ENCODE peak calls at places on chromosome 10, in seven cellular contexts. H is cardiac fibroblast, Y is fibroblast of the aortic adventitia, G is dorsolateral prefrontal cortex, A is GM13977, N is heart left ventricle, Q is GM06990. B is an unnamed sample.

GRCh38 chr10:15451137-15452094 is 80.3 kb upstream of the FAM171A1 start:
- DNase-seq in H (no peak), Y (no peak), G (no peak), A (no peak), N (no peak), Q (no peak), B (no peak)

GRCh38 chr10:84348860-84349259 is 20.5 kb downstream of the CCSER2 start:
- DNase-seq in H (peak; percentile 74), Y (peak; percentile 89), G (no peak), A (no peak), N (no peak), Q (no peak), B (peak; percentile 71)

GRCh38 chr10:58645762-58646161 is 133.1 kb downstream of the BICC1 start:
- DNase-seq in H (peak; percentile 68), Y (peak; percentile 75), G (no peak), A (no peak), N (no peak), Q (no peak), B (no peak)

GRCh38 chr10:77857272-77857671 is 69.3 kb downstream of the DLG5 start:
- DNase-seq in H (no peak), Y (no peak), G (no peak), A (no peak), N (no peak), Q (no peak), B (no peak)

GRCh38 chr10:112539340-112539739 is 92.3 kb downstream of the VTI1A start:
- DNase-seq in H (no peak), Y (no peak), G (no peak), A (no peak), N (no peak), Q (no peak), B (no peak)

GRCh38 chr10:24533981-24534380 is 189.7 kb downstream of the ARHGAP21 start:
- DNase-seq in H (no peak), Y (no peak), G (no peak), A (no peak), N (no peak), Q (no peak), B (no peak)

GRCh38 chr10:122140477-122140902 is 130.6 kb upstream of the BTBD16 start:
- DNase-seq in H (peak; percentile 66), Y (peak; percentile 68), G (no peak), A (no peak), N (no peak), Q (no peak), B (peak; percentile 35)

GRCh38 chr10:76547352-76547972 is 1090.1 kb downstream of the KCNMA1 start:
- DNase-seq in H (peak; percentile 84), Y (peak; percentile 89), G (peak; percentile 83), A (peak; percentile 47), N (no peak), Q (peak; percentile 20), B (peak; percentile 72)

GRCh38 chr10:103890194-103890658 is 27.8 kb downstream of the STN1 start:
- DNase-seq in H (no peak), Y (no peak), G (no peak), A (no peak), N (no peak), Q (no peak), B (peak; percentile 26)

GRCh38 chr10:28326516-28327493 is 23.9 kb upstream of the MPP7 start:
- DNase-seq in H (peak; percentile 39), Y (peak; percentile 59), G (no peak), A (no peak), N (no peak), Q (no peak), B (peak; percentile 6)

GRCh38 chr10:119723161-119723560 is 2.7 kb upstream of the INPP5F start:
- DNase-seq in H (no peak), Y (no peak), G (no peak), A (no peak), N (no peak), Q (no peak), B (no peak)

GRCh38 chr10:9198611-9199010 is 1144.1 kb downstream of the GATA3 start:
- DNase-seq in H (peak; percentile 5), Y (peak; percentile 23), G (no peak), A (no peak), N (no peak), Q (no peak), B (peak; percentile 49)

GRCh38 chr10:118692911-118693310 is 61.9 kb downstream of the CACUL1 start:
- DNase-seq in H (peak; percentile 83), Y (peak; percentile 94), G (no peak), A (no peak), N (no peak), Q (no peak), B (peak; percentile 90)

GRCh38 chr10:51832652-51833383 is 133.4 kb upstream of the CSTF2T start:
- DNase-seq in H (peak; percentile 74), Y (peak; percentile 68), G (no peak), A (no peak), N (no peak), Q (no peak), B (peak; percentile 19)

GRCh38 chr10:6138456-6138855 is 49.6 kb downstream of the RBM17 start:
- DNase-seq in H (no peak), Y (no peak), G (no peak), A (no peak), N (no peak), Q (no peak), B (no peak)

GRCh38 chr10:6135589-6136168 is 46.8 kb downstream of the RBM17 start:
- DNase-seq in H (no peak), Y (no peak), G (no peak), A (no peak), N (no peak), Q (no peak), B (no peak)

GRCh38 chr10:6135039-6135438 is 46.2 kb downstream of the RBM17 start:
- DNase-seq in H (no peak), Y (no peak), G (no peak), A (peak; percentile 62), N (no peak), Q (no peak), B (no peak)

GRCh38 chr10:6134099-6134880 is 45.5 kb downstream of the RBM17 start:
- DNase-seq in H (no peak), Y (no peak), G (no peak), A (no peak), N (no peak), Q (no peak), B (no peak)

GRCh38 chr10:6136215-6137201 is 47.7 kb downstream of the RBM17 start:
- DNase-seq in H (peak; percentile 46), Y (peak; percentile 80), G (no peak), A (peak; percentile 81), N (no peak), Q (peak; percentile 72), B (peak; percentile 85)
- TF ChIP-seq CTCF in H (no peak), Y (no peak), G (no peak), A (no peak), N (no peak), Q (peak; percentile 31), B (no peak)

DNA sequence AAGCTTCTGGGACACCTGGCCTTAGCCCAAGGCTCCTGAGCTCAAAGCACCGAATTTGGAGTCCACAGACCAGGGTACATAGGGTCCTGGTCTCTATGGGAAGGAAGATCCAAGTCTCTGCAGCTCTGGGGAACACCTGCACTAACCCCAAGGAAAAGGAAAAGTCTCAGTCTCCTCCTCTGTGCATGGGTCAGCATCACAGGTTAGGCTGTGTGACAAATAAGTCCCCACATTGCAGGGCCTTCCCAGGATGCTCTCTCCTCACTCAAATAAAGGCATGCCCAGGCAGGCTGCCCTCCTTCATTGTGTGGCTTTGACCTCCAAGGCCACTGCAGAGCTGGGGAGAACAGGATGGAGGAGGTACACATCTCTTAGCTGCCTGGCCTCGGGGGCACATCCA is 121.0 kb upstream of the ZMIZ1 start:
- DNase-seq in H (no peak), Y (no peak), G (no peak), A (no peak), N (no peak), Q (no peak), B (no peak)
- TF ChIP-seq CTCF in H (no peak), Y (no peak), G (no peak), A (no peak), N (no peak), Q (no peak), B (no peak)

GRCh38 chr10:96034625-96035024 is 8.8 kb upstream of the CCNJ start:
- DNase-seq in H (no peak), Y (no peak), G (no peak), A (no peak), N (no peak), Q (no peak), B (no peak)

GRCh38 chr10:96043895-96044580 is 655 bp downstream of the CCNJ start:
- DNase-seq in H (peak; percentile 38), Y (peak; percentile 31), G (peak; percentile 13), A (peak; percentile 81), N (peak; percentile 73), Q (peak; percentile 74), B (peak; percentile 30)

GRCh38 chr10:96041146-96041545 is 2.2 kb upstream of the CCNJ start:
- DNase-seq in H (no peak), Y (no peak), G (no peak), A (no peak), N (no peak), Q (no peak), B (no peak)

GRCh38 chr10:96043157-96043894 is at the start of gene CCNJ:
- DNase-seq in H (peak; percentile 91), Y (peak; percentile 85), G (peak; percentile 83), A (peak; percentile 98), N (peak; percentile 94), Q (peak; percentile 90), B (peak; percentile 80)

DNA sequence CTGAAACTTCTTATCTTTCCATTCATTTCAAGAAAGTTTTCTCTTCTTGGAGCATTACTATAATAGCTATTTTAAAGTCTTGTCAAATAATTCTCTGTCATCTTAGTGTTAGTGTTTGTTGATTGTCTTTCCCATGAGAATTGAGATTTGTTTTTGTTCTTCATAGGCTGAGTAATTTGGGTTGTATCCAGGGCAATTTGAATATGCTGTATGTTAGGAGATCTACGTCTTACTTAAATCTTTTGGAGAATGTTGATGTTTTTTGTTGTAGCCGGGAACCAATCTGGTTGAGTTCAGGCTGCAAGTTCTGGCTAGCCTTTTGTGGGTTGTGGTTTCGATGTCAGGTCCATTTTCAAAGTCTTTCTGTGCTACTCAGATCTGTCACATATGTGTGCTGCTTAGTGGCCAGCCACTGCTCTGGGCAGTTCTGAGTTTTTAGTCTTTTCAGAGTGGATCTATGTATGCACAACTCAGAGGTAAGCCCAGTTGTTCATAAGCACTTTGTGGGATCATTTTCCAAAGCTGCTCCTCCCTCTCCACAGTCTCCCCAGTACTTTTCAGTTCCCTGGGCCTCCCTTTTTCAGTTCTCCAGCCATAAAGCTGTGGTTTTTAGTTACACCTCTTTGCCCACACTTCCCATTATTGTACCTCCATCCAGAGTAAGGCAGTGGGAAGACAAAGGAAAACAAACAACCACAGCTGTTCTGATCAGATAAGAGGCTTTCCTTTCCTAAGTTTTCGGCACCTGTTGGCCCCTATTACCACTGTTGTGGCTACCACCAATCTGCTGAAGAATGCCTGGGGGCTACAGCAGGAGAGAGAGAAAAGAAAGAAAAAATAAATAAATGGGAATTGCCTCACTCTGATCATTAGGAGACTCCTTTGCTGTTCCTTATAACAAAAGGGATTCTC is 4.7 kb upstream of the CCNJ start:
- DNase-seq in H (no peak), Y (no peak), G (no peak), A (no peak), N (no peak), Q (no peak), B (no peak)
- TF ChIP-seq CTCF in H (no peak), Y (no peak), G (no peak), A (no peak), N (no peak), Q (no peak), B (no peak)

DNA sequence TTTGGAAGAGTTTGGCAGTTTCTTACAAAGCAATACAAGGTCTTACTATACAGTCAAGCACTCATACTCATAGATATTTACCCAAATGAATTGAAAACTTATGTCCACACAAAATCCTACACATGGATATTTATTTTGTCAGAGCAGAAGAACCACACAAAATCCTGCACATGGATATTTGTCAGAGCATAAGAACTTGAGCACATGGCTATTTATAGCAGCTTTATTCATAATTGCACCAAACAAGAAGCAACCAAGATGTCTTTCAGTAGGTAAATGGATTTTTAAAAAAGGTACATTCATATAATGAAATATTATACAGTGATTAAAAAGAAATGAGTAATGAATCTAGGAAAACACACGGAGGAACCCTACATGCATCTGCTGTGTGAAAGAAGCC is 115.4 kb downstream of the BTAF1 start:
- DNase-seq in H (no peak), Y (no peak), G (no peak), A (no peak), N (no peak), Q (no peak), B (no peak)
- TF ChIP-seq CTCF in H (no peak), Y (no peak), G (no peak), A (no peak), N (no peak), Q (no peak), B (no peak)

B was measured in HFFc6.